ENCODE peak calls at places on chromosome 18, in five cellular contexts. G is WTC11; P is iris pigment epithelial cell; B is stimulated activated CD8-positive, alpha-beta memory T cell treated with anti-CD3 and anti-CD28 coated beads, Interleukin-15, amount 100 ng/mL, for 24 hours; M is glutamatergic neuron. F is an unnamed sample.

GRCh38 chr18:79549638-79550000 is 130.0 kb upstream of the CTDP1 start:
- DNase-seq in P (no peak), G (no peak), B (no peak), M (no peak), F (no peak)

GRCh38 chr18:49055787-49056186 is 105.0 kb upstream of the SMAD7 start:
- DNase-seq in B (no peak), M (no peak), P (peak), G (no peak), F (no peak)

GRCh38 chr18:25077933-25078707 is 273.8 kb downstream of the ZNF521 start:
- DNase-seq in B (no peak), G (no peak), M (no peak), P (no peak), F (no peak)

GRCh38 chr18:28087173-28087563 is 89.8 kb downstream of the CDH2 start:
- DNase-seq in M (no peak), B (no peak), G (no peak), P (peak), F (no peak)

GRCh38 chr18:3248062-3248669 is 565 bp downstream of the MYL12A start:
- DNase-seq in G (no peak), B (no peak), M (peak), P (peak), F (no peak)

GRCh38 chr18:69963196-69963595 is 15.5 kb upstream of the CD226 start:
- DNase-seq in G (no peak), P (no peak), B (no peak), M (no peak), F (no peak)

GRCh38 chr18:79543861-79544385 is 135.7 kb upstream of the CTDP1 start:
- DNase-seq in B (no peak), M (peak), P (no peak), G (no peak), F (no peak)

GRCh38 chr18:27713037-27713726 is 463.7 kb downstream of the CDH2 start:
- DNase-seq in P (peak), M (peak), B (no peak), G (no peak), F (no peak)

GRCh38 chr18:32438173-32438572 is 32.5 kb downstream of the GAREM1 start:
- DNase-seq in P (no peak), M (peak), G (no peak), B (no peak), F (no peak)

GRCh38 chr18:65721634-65722033 is 29.2 kb upstream of the CDH7 start:
- DNase-seq in M (no peak), P (no peak), G (no peak), B (no peak), F (no peak)

GRCh38 chr18:39274535-39274934 is 1708.9 kb upstream of the CELF4 start:
- DNase-seq in B (no peak), G (no peak), P (peak), M (no peak), F (no peak)

GRCh38 chr18:3401669-3402620 is 48.0 kb upstream of the TGIF1 start:
- DNase-seq in P (no peak), G (no peak), M (no peak), B (no peak), F (no peak)

GRCh38 chr18:48326901-48327675 is 82.1 kb downstream of the ZBTB7C start:
- DNase-seq in M (no peak), P (peak), G (no peak), B (no peak), F (no peak)

GRCh38 chr18:11909597-11910026 is 1.5 kb upstream of the MPPE1 start:
- DNase-seq in B (no peak), M (no peak), P (peak), G (no peak), F (no peak)